ENCODE peak calls at places on chromosomes 12 and 14, in four cellular contexts. E is dorsolateral prefrontal cortex, C is HFFc6, Q is glutamatergic neuron. B is an unnamed sample.

GRCh38 chr14:105213396-105213795 is 32.3 kb upstream of the NUDT14 start:
- DNase-seq in E (no peak), C (no peak), Q (peak), B (no peak)

GRCh38 chr14:37587881-37588666 is 7.0 kb downstream of the FOXA1 start:
- DNase-seq in E (no peak), C (no peak), Q (peak), B (peak)

GRCh38 chr12:2891240-2892053 is 756 bp downstream of the TULP3 start:
- DNase-seq in E (peak), C (peak), Q (peak), B (peak)

GRCh38 chr12:3493225-3494049 is 2.4 kb downstream of the PRMT8 start:
- DNase-seq in E (peak), C (no peak), Q (peak), B (no peak)

GRCh38 chr12:127191124-127191523 is 1075.8 kb upstream of the TMEM132C start:
- DNase-seq in E (no peak), C (peak), Q (no peak), B (no peak)

GRCh38 chr12:23133471-23133870 is 508.5 kb downstream of the ETNK1 start:
- DNase-seq in E (no peak), C (no peak), Q (no peak), B (no peak)

GRCh38 chr12:51351913-51352532 is 5.5 kb upstream of the CELA1 start:
- DNase-seq in E (peak), C (peak), Q (peak), B (peak)

GRCh38 chr14:77601846-77602609 is 14.4 kb downstream of the SPTLC2 start:
- DNase-seq in E (no peak), C (no peak), Q (no peak), B (no peak)

GRCh38 chr14:102403028-102403427 is 40.3 kb downstream of the TECPR2 start:
- DNase-seq in E (no peak), C (no peak), Q (no peak), B (no peak)

GRCh38 chr12:48996794-48997718 is 2.1 kb downstream of the DDN start:
- DNase-seq in E (peak), C (peak), Q (peak), B (peak)

GRCh38 chr14:90842726-90843125 is 26.5 kb upstream of the TTC7B start:
- DNase-seq in E (peak), C (no peak), Q (no peak), B (no peak)

GRCh38 chr12:111386891-111387290 is 18.0 kb upstream of the PHETA1 start:
- DNase-seq in E (no peak), C (peak), Q (peak), B (no peak)

GRCh38 chr12:118548887-118549286 is 172.5 kb downstream of the SUDS3 start:
- DNase-seq in E (no peak), C (no peak), Q (no peak), B (no peak)

GRCh38 chr14:68734231-68734732 is 58.6 kb downstream of the ZFP36L1 start:
- DNase-seq in E (no peak), C (no peak), Q (no peak), B (no peak)

GRCh38 chr14:103514596-103515421 is 7.8 kb downstream of the CKB start:
- DNase-seq in E (peak), C (no peak), Q (no peak), B (no peak)

GRCh38 chr12:57793920-57794319 is 11.3 kb downstream of the TSFM start:
- DNase-seq in E (no peak), C (peak), Q (no peak), B (no peak)

GRCh38 chr14:101232340-101233015 is 328.8 kb upstream of the DIO3 start:
- DNase-seq in E (no peak), C (no peak), Q (no peak), B (peak)

GRCh38 chr14:100305446-100306255 is 593 bp downstream of the SLC25A29 start:
- DNase-seq in E (no peak), C (no peak), Q (no peak), B (no peak)

GRCh38 chr12:2614341-2614740 is 180.4 kb upstream of the FKBP4 start:
- DNase-seq in E (no peak), C (no peak), Q (no peak), B (no peak)

GRCh38 chr12:124952801-124953200 is 36.1 kb downstream of the DHX37 start:
- DNase-seq in E (no peak), C (no peak), Q (no peak), B (no peak)

GRCh38 chr14:84228702-84229101 is 1301.2 kb upstream of the FLRT2 start:
- DNase-seq in E (no peak), C (no peak), Q (no peak), B (no peak)

GRCh38 chr14:103516426-103517171 is 6.0 kb downstream of the CKB start:
- DNase-seq in E (peak), C (no peak), Q (no peak), B (no peak)

GRCh38 chr12:104220931-104221330 is 5.4 kb downstream of the TXNRD1 start:
- DNase-seq in E (no peak), C (no peak), Q (no peak), B (no peak)

GRCh38 chr14:63134801-63135200 is 69.4 kb upstream of the RHOJ start:
- DNase-seq in E (no peak), C (no peak), Q (no peak), B (no peak)

GRCh38 chr12:122244565-122245371 is 18.9 kb upstream of the DIABLO start:
- DNase-seq in E (no peak), C (no peak), Q (no peak), B (no peak)

GRCh38 chr12:123097521-123098084 is 53.3 kb downstream of the PITPNM2 start:
- DNase-seq in E (no peak), C (no peak), Q (peak), B (no peak)

GRCh38 chr12:93571360-93571853 is 1.1 kb upstream of the SOCS2 start:
- DNase-seq in E (peak), C (peak), Q (peak), B (peak)
- TF ChIP-seq CTCF in E (no peak), C (peak), Q (peak), B (peak)

DNA sequence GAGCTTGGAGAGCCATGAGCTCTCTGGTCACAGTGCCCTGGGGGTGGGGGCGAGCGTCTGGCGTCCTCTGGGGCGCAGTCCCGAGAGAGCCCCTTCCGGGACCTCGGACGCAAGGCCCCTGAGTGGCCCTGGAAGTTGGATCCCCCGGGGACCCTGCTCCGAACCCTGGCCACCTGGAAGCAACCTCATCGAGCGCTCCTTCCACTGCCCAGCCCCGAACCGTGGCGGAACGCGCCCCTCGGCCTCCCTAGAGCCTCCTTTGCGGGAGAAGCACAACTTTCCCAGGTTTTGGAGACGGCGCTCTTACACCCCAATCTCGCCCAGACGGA is 1.2 kb downstream of the NOS1 start:
- DNase-seq in E (no peak), C (no peak), Q (peak), B (no peak)
- TF ChIP-seq CTCF in E (no peak), C (no peak), Q (no peak), B (no peak)

GRCh38 chr12:25957898-25958253 is 606 bp upstream of the RASSF8 start:
- DNase-seq in E (no peak), C (peak), Q (no peak), B (no peak)

GRCh38 chr12:25959069-25959961 is 833 bp downstream of the RASSF8 start:
- DNase-seq in E (peak), C (peak), Q (peak), B (peak)

GRCh38 chr12:25960176-25960575 is 1.7 kb downstream of the RASSF8 start:
- DNase-seq in E (no peak), C (peak), Q (peak), B (no peak)

GRCh38 chr12:25960926-25961325 is 2.4 kb downstream of the RASSF8 start:
- DNase-seq in E (no peak), C (no peak), Q (no peak), B (no peak)

GRCh38 chr12:25958254-25959068 is at the start of gene RASSF8:
- DNase-seq in E (peak), C (peak), Q (peak), B (peak)
- TF ChIP-seq CTCF in E (no peak), C (peak), Q (no peak), B (no peak)

GRCh38 chr12:106188249-106188648 is 49.5 kb upstream of the NUAK1 start:
- DNase-seq in E (no peak), C (no peak), Q (peak), B (no peak)
- TF ChIP-seq CTCF in E (no peak), C (no peak), Q (no peak), B (no peak)

GRCh38 chr14:23559921-23560520 is 4.0 kb downstream of the THTPA start:
- DNase-seq in E (no peak), C (no peak), Q (no peak), B (no peak)
- TF ChIP-seq CTCF in E (no peak), C (no peak), Q (no peak), B (no peak)

GRCh38 chr14:73280903-73281302 is 43.6 kb downstream of the PAPLN start:
- DNase-seq in E (no peak), C (no peak), Q (no peak), B (no peak)

GRCh38 chr14:73287071-73287470 is 49.8 kb downstream of the PAPLN start:
- DNase-seq in E (no peak), C (no peak), Q (no peak), B (no peak)

GRCh38 chr14:73286598-73286997 is 49.3 kb downstream of the PAPLN start:
- DNase-seq in E (no peak), C (no peak), Q (no peak), B (no peak)

GRCh38 chr14:73285979-73286378 is 48.7 kb downstream of the PAPLN start:
- DNase-seq in E (no peak), C (no peak), Q (no peak), B (no peak)

DNA sequence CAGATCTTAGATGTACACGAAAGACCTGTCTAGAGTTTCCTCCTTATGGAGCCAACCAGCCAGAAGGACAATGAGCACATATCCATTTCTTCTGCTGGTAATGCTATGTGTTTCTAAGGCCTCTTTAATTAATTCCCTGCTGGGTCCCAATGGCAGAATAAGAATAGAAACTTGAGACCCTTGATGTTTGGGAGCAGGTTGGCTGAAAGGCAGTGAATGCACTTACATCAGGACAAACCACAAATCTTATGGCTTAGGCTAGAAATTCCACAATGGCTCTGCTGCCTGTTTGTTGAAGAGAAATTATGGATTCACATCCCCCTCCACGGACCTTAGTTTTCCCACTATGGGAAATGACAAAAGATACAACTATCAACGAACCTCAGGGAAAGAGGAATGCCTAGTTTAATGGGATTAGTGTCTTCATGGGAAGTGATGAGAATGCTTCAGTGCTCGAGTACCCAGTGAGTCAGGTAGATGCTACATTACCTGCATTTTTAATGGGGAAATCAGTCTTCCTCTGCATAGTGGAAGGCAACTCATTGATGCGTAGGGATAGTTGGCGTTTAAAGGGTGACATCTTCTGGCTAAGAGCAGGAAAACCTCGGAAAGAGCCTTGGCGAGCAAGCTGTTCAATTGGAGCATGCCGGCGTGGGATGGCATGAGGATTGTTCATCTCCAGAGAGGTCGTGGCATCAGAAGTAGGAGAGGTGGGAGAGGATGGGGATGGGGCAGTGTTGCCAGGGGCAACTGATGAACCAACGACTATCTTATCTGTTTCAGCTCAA is 46.5 kb downstream of the PAPLN start:
- DNase-seq in E (no peak), C (peak), Q (no peak), B (no peak)
- TF ChIP-seq CTCF in E (peak), C (peak), Q (no peak), B (no peak)

GRCh38 chr12:98939350-98939749 is 294.3 kb downstream of the APAF1 start:
- DNase-seq in E (peak), C (no peak), Q (no peak), B (no peak)
- TF ChIP-seq CTCF in E (peak), C (peak), Q (peak), B (no peak)